ENCODE peak calls at places on chromosomes 5 and 9, in seven cellular contexts. E, Z, X, P, H, A and W are unnamed samples.

GRCh38 chr9:71514344-71514975 is 253.9 kb downstream of the CEMIP2 start:
- DNase-seq in E (no peak), Z (no peak), X (no peak), P (no peak), H (no peak), A (no peak), W (no peak)

GRCh38 chr5:27472000-27472763 is 433.8 kb upstream of the CDH9 start:
- DNase-seq in E (no peak), Z (no peak), X (peak), P (no peak), H (peak), A (no peak), W (no peak)

GRCh38 chr5:143494162-143494561 is 90.7 kb upstream of the NR3C1 start:
- DNase-seq in E (no peak), Z (no peak), X (peak), P (peak), H (no peak), A (no peak), W (no peak)

GRCh38 chr5:820245-820644 is 30.5 kb downstream of the ZDHHC11 start:
- DNase-seq in E (no peak), Z (no peak), X (no peak), P (no peak), H (no peak), A (no peak), W (no peak)

GRCh38 chr5:166127766-166128565 is 2163.5 kb upstream of the WWC1 start:
- DNase-seq in E (no peak), Z (no peak), X (no peak), P (no peak), H (no peak), A (no peak), W (no peak)

GRCh38 chr5:103066346-103066745 is 53.6 kb downstream of the GIN1 start:
- DNase-seq in E (no peak), Z (no peak), X (no peak), P (no peak), H (peak), A (no peak), W (no peak)

GRCh38 chr9:16180546-16180945 is 627.7 kb downstream of the CCDC171 start:
- DNase-seq in E (no peak), Z (no peak), X (peak), P (no peak), H (no peak), A (no peak), W (no peak)

GRCh38 chr5:167332291-167332690 is 959.2 kb upstream of the WWC1 start:
- DNase-seq in E (no peak), Z (no peak), X (no peak), P (no peak), H (no peak), A (no peak), W (no peak)

GRCh38 chr5:6253846-6254245 is 124.5 kb downstream of the MED10 start:
- DNase-seq in E (no peak), Z (no peak), X (no peak), P (no peak), H (no peak), A (no peak), W (no peak)

GRCh38 chr9:85401998-85402397 is 339.8 kb downstream of the AGTPBP1 start:
- DNase-seq in E (no peak), Z (no peak), X (no peak), P (no peak), H (no peak), A (no peak), W (no peak)

GRCh38 chr5:151671979-151672378 is 14.7 kb downstream of the SPARC start:
- DNase-seq in E (no peak), Z (no peak), X (peak), P (no peak), H (no peak), A (no peak), W (no peak)

GRCh38 chr9:120715331-120715924 is 1.2 kb upstream of the MEGF9 start:
- DNase-seq in E (no peak), Z (no peak), X (peak), P (no peak), H (no peak), A (no peak), W (no peak)

GRCh38 chr9:76459691-76460635 is 981 bp downstream of the GCNT1 start:
- DNase-seq in E (no peak), Z (no peak), X (peak), P (peak), H (peak), A (peak), W (no peak)

GRCh38 chr5:170337055-170337454 is 39.5 kb upstream of the LCP2 start:
- DNase-seq in E (no peak), Z (no peak), X (no peak), P (no peak), H (peak), A (no peak), W (no peak)

GRCh38 chr9:119005162-119005561 is 364.1 kb downstream of the BRINP1 start:
- DNase-seq in E (no peak), Z (no peak), X (no peak), P (no peak), H (no peak), A (no peak), W (no peak)

GRCh38 chr5:6634788-6635430 is 1.7 kb downstream of the SRD5A1 start:
- DNase-seq in E (no peak), Z (no peak), X (no peak), P (no peak), H (no peak), A (no peak), W (no peak)

GRCh38 chr5:180787025-180787424 is 15.6 kb downstream of the MGAT1 start:
- DNase-seq in E (no peak), Z (no peak), X (no peak), P (no peak), H (no peak), A (no peak), W (no peak)

GRCh38 chr9:23698161-23698560 is 127.9 kb downstream of the ELAVL2 start:
- DNase-seq in E (no peak), Z (no peak), X (no peak), P (no peak), H (no peak), A (no peak), W (no peak)

GRCh38 chr5:163369986-163370385 is 67.4 kb upstream of the CCNG1 start:
- DNase-seq in E (no peak), Z (no peak), X (no peak), P (no peak), H (no peak), A (no peak), W (no peak)

GRCh38 chr5:158385982-158386381 is 527.0 kb upstream of the CLINT1 start:
- DNase-seq in E (no peak), Z (no peak), X (no peak), P (no peak), H (no peak), A (no peak), W (no peak)

GRCh38 chr9:93956183-93956784 is 1.1 kb upstream of the BARX1 start:
- DNase-seq in E (no peak), Z (no peak), X (no peak), P (no peak), H (no peak), A (no peak), W (no peak)